ENCODE peak calls at places on chromosomes 7 and 10, in ten cellular contexts. U, N, Y, S, O, A, I, P, M and C are unnamed samples.

GRCh38 chr10:17026686-17027485 is 102.7 kb downstream of the CUBN start:
- DNase-seq in S (no peak), N (no peak), P (no peak), Y (no peak), M (no peak), A (peak; percentile 14), O (no peak), I (peak; percentile 80), U (no peak), C (peak; percentile 60)

GRCh38 chr10:61164458-61165160 is 220.6 kb upstream of the RHOBTB1 start:
- DNase-seq in I (no peak), M (peak; percentile 40), N (no peak), O (no peak), A (peak; percentile 1), P (no peak), Y (peak; percentile 33), S (no peak), U (no peak), C (no peak)

GRCh38 chr7:30549933-30550493 is 44.7 kb upstream of the GARS1 start:
- DNase-seq in U (no peak), I (no peak), N (no peak), O (no peak), A (no peak), Y (peak; percentile 48), S (no peak), P (no peak), M (no peak), C (no peak)

GRCh38 chr10:84845628-84846261 is 517.4 kb downstream of the CCSER2 start:
- DNase-seq in P (no peak), Y (no peak), N (no peak), O (no peak), U (no peak), M (peak; percentile 45), I (no peak), S (no peak), A (no peak), C (no peak)

GRCh38 chr7:41732279-41733062 is 29.6 kb upstream of the INHBA start:
- DNase-seq in O (no peak), M (no peak), P (no peak), I (no peak), S (no peak), N (no peak), U (no peak), A (peak; percentile 13), Y (peak; percentile 50), C (no peak)

GRCh38 chr7:69735582-69735981 is 137.3 kb downstream of the AUTS2 start:
- DNase-seq in I (no peak), Y (no peak), S (no peak), U (no peak), A (no peak), O (no peak), N (no peak), P (no peak), M (no peak), C (no peak)

GRCh38 chr10:120172371-120172770 is 279.8 kb downstream of the SEC23IP start:
- DNase-seq in N (no peak), I (peak; percentile 37), A (no peak), P (no peak), U (no peak), M (peak; percentile 12), O (no peak), S (no peak), Y (no peak), C (no peak)

GRCh38 chr7:5792792-5793191 is 11.3 kb upstream of the RNF216 start:
- DNase-seq in A (no peak), O (no peak), N (no peak), U (no peak), I (no peak), M (no peak), Y (no peak), S (no peak), P (no peak), C (no peak)

GRCh38 chr10:91883549-91884542 is 25.4 kb downstream of the FGFBP3 start:
- DNase-seq in I (peak; percentile 56), P (no peak), S (no peak), N (no peak), U (peak; percentile 15), A (no peak), Y (peak; percentile 36), M (peak; percentile 69), O (peak; percentile 78), C (no peak)

GRCh38 chr10:46220187-46220586 is 66.6 kb upstream of the ANTXRL start:
- DNase-seq in U (no peak), P (no peak), I (no peak), A (no peak), S (peak; percentile 19), M (no peak), N (no peak), Y (no peak), O (no peak), C (no peak)

GRCh38 chr10:22927661-22928403 is at the start of gene ARMC3:
- DNase-seq in P (peak; percentile 54), M (peak; percentile 86), U (no peak), A (peak; percentile 36), O (peak; percentile 81), N (peak; percentile 53), Y (peak; percentile 46), I (peak; percentile 36), S (peak; percentile 59), C (peak; percentile 78)

GRCh38 chr10:74039561-74040145 is 41.7 kb downstream of the VCL start:
- DNase-seq in P (no peak), O (peak; percentile 76), U (no peak), I (no peak), A (no peak), N (no peak), Y (peak; percentile 51), M (no peak), S (no peak), C (no peak)

DNA sequence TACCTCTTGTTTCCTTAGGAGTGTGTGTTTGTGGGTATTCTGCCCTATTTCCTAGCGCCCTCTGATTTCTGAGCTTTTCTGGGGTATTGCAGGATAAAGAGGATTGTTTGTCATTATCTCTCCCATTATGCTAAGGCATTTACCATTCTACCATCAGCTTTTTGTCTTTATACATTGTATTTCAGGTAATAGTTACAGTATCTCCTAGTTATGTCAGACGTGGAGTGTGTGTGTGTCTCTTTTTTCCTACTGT is 6.9 kb downstream of the RSBN1L start:
- DNase-seq in U (no peak), A (no peak), Y (no peak), M (no peak), I (no peak), N (no peak), S (no peak), P (no peak), O (no peak), C (no peak)
- TF ChIP-seq CTCF in U (no peak), A (no peak), Y (no peak), M (no peak), I (no peak), N (no peak), S (no peak), P (no peak), O (no peak), C (no peak)

GRCh38 chr10:18793951-18794350 is 134.7 kb downstream of the ARL5B start:
- DNase-seq in A (peak; percentile 4), M (peak; percentile 45), N (no peak), P (no peak), Y (no peak), I (peak; percentile 1), U (no peak), S (no peak), O (no peak), C (no peak)
- TF ChIP-seq CTCF in A (peak; percentile 29), M (peak; percentile 63), N (no peak), P (no peak), Y (peak; percentile 19), I (peak; percentile 21), U (no peak), S (peak; percentile 77), O (no peak), C (no peak)

GRCh38 chr10:90777614-90778013 is 80.2 kb downstream of the HTR7 start:
- DNase-seq in Y (no peak), N (no peak), P (no peak), I (no peak), U (no peak), M (no peak), O (no peak), A (no peak), S (no peak), C (no peak)

GRCh38 chr10:90780488-90780887 is 77.4 kb downstream of the HTR7 start:
- DNase-seq in M (no peak), I (no peak), A (no peak), U (no peak), S (no peak), O (no peak), N (no peak), Y (no peak), P (no peak), C (no peak)

GRCh38 chr10:90775351-90776028 is 82.3 kb downstream of the HTR7 start:
- DNase-seq in U (no peak), A (no peak), M (no peak), Y (no peak), O (no peak), I (peak; percentile 72), P (no peak), N (no peak), S (no peak), C (no peak)

GRCh38 chr10:90779573-90779972 is 78.3 kb downstream of the HTR7 start:
- DNase-seq in U (no peak), N (no peak), S (no peak), Y (no peak), P (no peak), I (no peak), A (peak; percentile 20), M (no peak), O (no peak), C (no peak)
- TF ChIP-seq CTCF in U (no peak), N (no peak), S (no peak), Y (no peak), P (no peak), I (peak; percentile 52), A (no peak), M (no peak), O (no peak), C (no peak)

GRCh38 chr7:110084177-110084807 is 1006.6 kb upstream of the LRRN3 start:
- DNase-seq in U (no peak), O (no peak), Y (no peak), S (no peak), M (peak; percentile 24), A (no peak), N (no peak), I (no peak), P (no peak), C (no peak)

GRCh38 chr7:110095372-110096052 is 995.4 kb upstream of the LRRN3 start:
- DNase-seq in A (no peak), O (no peak), U (no peak), N (no peak), S (no peak), I (no peak), M (no peak), Y (no peak), P (no peak), C (no peak)

DNA sequence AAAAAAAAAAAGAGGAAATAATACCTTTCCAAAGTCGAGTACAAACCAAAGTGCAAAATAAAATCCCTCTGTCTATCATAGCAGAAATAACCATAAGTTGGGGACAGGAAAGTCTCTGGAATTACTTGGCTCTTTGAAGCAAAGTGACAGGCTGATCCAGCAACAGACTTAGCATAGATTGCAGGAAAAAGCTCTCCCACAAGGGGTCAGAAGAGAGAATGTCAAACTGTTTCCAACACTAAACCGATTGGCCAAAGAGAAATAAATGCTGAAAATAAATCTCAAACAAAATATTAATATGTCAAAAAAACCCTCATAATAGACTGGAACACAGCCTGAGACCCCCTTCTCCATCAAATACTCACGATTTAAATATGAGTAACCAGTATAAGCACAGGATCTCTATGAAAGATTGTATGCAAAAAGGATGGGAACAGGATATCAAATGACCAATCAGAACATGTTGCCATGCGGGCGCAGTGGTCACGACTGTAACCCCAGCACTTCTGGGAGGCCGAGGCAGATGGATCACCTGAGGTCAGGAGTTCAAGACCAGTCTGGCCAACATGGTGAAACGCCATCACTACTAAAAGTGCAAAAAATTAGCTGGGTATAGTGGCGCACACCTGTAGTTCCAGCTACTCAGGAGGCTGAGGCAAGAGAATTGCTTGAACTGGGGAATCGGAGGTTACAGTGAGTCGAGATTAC is 1000.7 kb upstream of the LRRN3 start:
- DNase-seq in A (no peak), P (no peak), U (no peak), S (no peak), M (peak; percentile 38), I (peak; percentile 49), Y (no peak), O (no peak), N (peak; percentile 11), C (no peak)
- TF ChIP-seq CTCF in A (peak; percentile 28), P (no peak), U (no peak), S (peak; percentile 24), M (peak; percentile 46), I (peak; percentile 71), Y (no peak), O (no peak), N (no peak), C (no peak)